ENCODE peak calls at places on chromosomes 2 and 18, in seven cellular contexts. I, Q, N, B, V, Y and X are unnamed samples.

GRCh38 chr2:239734436-239735005 is 290.6 kb downstream of the NDUFA10 start:
- DNase-seq in I (no peak), Q (no peak), N (no peak), B (no peak), V (no peak), Y (no peak), X (no peak)

GRCh38 chr2:119706196-119706595 is 27.2 kb downstream of the TMEM177 start:
- DNase-seq in I (no peak), Q (no peak), N (no peak), B (no peak), V (peak), Y (no peak), X (no peak)

GRCh38 chr2:178306351-178307073 is 112.2 kb downstream of the OSBPL6 start:
- DNase-seq in I (peak), Q (peak), N (peak), B (no peak), V (peak), Y (peak), X (peak)

GRCh38 chr2:141778315-141778835 is 352.4 kb downstream of the LRP1B start:
- DNase-seq in I (no peak), Q (no peak), N (no peak), B (no peak), V (no peak), Y (no peak), X (no peak)

GRCh38 chr18:76821875-76822509 is 365 bp upstream of the ZNF236 start:
- DNase-seq in I (peak), Q (peak), N (peak), B (no peak), V (no peak), Y (peak), X (peak)

GRCh38 chr2:236852100-236852976 is 233.4 kb upstream of the COPS8 start:
- DNase-seq in I (no peak), Q (no peak), N (no peak), B (no peak), V (no peak), Y (no peak), X (no peak)

GRCh38 chr2:122469147-122469546 is 713.7 kb downstream of the TSN start:
- DNase-seq in I (no peak), Q (no peak), N (no peak), B (no peak), V (no peak), Y (no peak), X (no peak)

GRCh38 chr2:138831154-138831553 is 51.0 kb upstream of the NXPH2 start:
- DNase-seq in I (no peak), Q (no peak), N (no peak), B (no peak), V (no peak), Y (no peak), X (no peak)

GRCh38 chr2:156333951-156334495 is 1.5 kb upstream of the NR4A2 start:
- DNase-seq in I (peak), Q (peak), N (peak), B (no peak), V (no peak), Y (peak), X (peak)

GRCh38 chr2:219142329-219142728 is 18.3 kb downstream of the NHEJ1 start:
- DNase-seq in I (no peak), Q (no peak), N (peak), B (peak), V (no peak), Y (no peak), X (peak)

GRCh38 chr2:128311755-128312341 is 6.8 kb downstream of the HS6ST1 start:
- DNase-seq in I (no peak), Q (peak), N (no peak), B (no peak), V (no peak), Y (no peak), X (no peak)

GRCh38 chr18:13473751-13474150 is 252.6 kb downstream of the FAM210A start:
- DNase-seq in I (no peak), Q (peak), N (no peak), B (no peak), V (no peak), Y (no peak), X (no peak)

GRCh38 chr18:56747032-56747658 is 96.0 kb downstream of the WDR7 start:
- DNase-seq in I (peak), Q (no peak), N (no peak), B (no peak), V (no peak), Y (no peak), X (no peak)